ENCODE peak calls at places on chromosome 18, in six cellular contexts. L is NB4, K is NCI-H1092 treated with DMSO at 0.1 percent for 48 hours, P is GM10248, W is GM04504, G is GM04503. B is an unnamed sample.

GRCh38 chr18:72652990-72653593 is 109.0 kb upstream of the CBLN2 start:
- DNase-seq in L (peak; percentile 59), K (peak; percentile 38), G (no peak), W (no peak), P (peak; percentile 48), B (no peak)

GRCh38 chr18:47528343-47528742 is 276.9 kb upstream of the SKOR2 start:
- DNase-seq in G (no peak), L (peak; percentile 60), P (no peak), K (no peak), W (no peak), B (no peak)

GRCh38 chr18:9831046-9831722 is 54.6 kb upstream of the TXNDC2 start:
- DNase-seq in G (no peak), W (no peak), L (no peak), K (no peak), P (no peak), B (no peak)

GRCh38 chr18:51301376-51301775 is 103.9 kb upstream of the MEX3C start:
- DNase-seq in W (no peak), K (no peak), G (no peak), P (no peak), L (no peak), B (no peak)

GRCh38 chr18:66616523-66616983 is 12.7 kb upstream of the CDH19 start:
- DNase-seq in G (no peak), K (peak; percentile 36), L (peak; percentile 37), P (no peak), W (no peak), B (no peak)

GRCh38 chr18:75530548-75531211 is 103.2 kb upstream of the SMIM21 start:
- DNase-seq in W (peak; percentile 31), L (no peak), K (no peak), P (no peak), G (peak; percentile 21), B (no peak)

GRCh38 chr18:67646890-67647289 is 130.4 kb upstream of the DSEL start:
- DNase-seq in G (no peak), P (no peak), K (no peak), L (no peak), W (no peak), B (no peak)

GRCh38 chr18:5197032-5197434 is at the start of gene AKAIN1:
- DNase-seq in P (peak; percentile 35), W (peak; percentile 0), L (no peak), G (no peak), K (no peak), B (peak; percentile 11)

GRCh38 chr18:47953471-47953931 is 23.0 kb upstream of the SMAD2 start:
- DNase-seq in P (peak; percentile 24), W (peak; percentile 49), G (peak; percentile 59), L (peak; percentile 98), K (peak; percentile 33), B (peak; percentile 12)

GRCh38 chr18:49094979-49095632 is 144.3 kb upstream of the SMAD7 start:
- DNase-seq in G (peak; percentile 75), P (no peak), L (peak; percentile 35), K (no peak), W (peak; percentile 52), B (no peak)

GRCh38 chr18:27839141-27839540 is 337.8 kb downstream of the CDH2 start:
- DNase-seq in K (no peak), L (no peak), G (no peak), W (peak; percentile 26), P (no peak), B (no peak)

GRCh38 chr18:70289351-70290330 is 796 bp downstream of the SOCS6 start:
- DNase-seq in P (peak; percentile 72), L (peak; percentile 63), W (no peak), G (no peak), K (peak; percentile 57), B (no peak)

GRCh38 chr18:12376034-12376717 is 851 bp downstream of the AFG3L2 start:
- DNase-seq in W (no peak), K (no peak), G (no peak), P (peak; percentile 33), L (peak; percentile 49), B (no peak)

B was measured in NCI-H2029.